ENCODE peak calls at places on chromosomes 4 and X, in eight cellular contexts. J is neural progenitor cell, X is ascending aorta, B is cardiac muscle cell, F is dorsolateral prefrontal cortex, C is astrocyte of the spinal cord, Z is IMR-90, P is heart left ventricle. Q is an unnamed sample.

GRCh38 chr4:141900841-141901240 is 264.5 kb downstream of the IL15 start:
- DNase-seq in J (no peak), X (no peak), B (no peak), F (no peak), C (no peak), Z (no peak), P (no peak), Q (no peak)

GRCh38 chrX:44596277-44596676 is 53.6 kb upstream of the FUNDC1 start:
- DNase-seq in J (no peak), X (no peak), B (no peak), F (no peak), C (no peak), Z (no peak), P (no peak), Q (no peak)

GRCh38 chrX:68763481-68763880 is 65.3 kb upstream of the EFNB1 start:
- DNase-seq in J (no peak), X (no peak), B (no peak), F (no peak), C (no peak), Z (no peak), P (no peak), Q (no peak)

GRCh38 chr4:184849184-184849583 is 23.4 kb upstream of the ACSL1 start:
- DNase-seq in J (no peak), X (no peak), B (no peak), F (no peak), C (no peak), Z (no peak), P (no peak), Q (no peak)

GRCh38 chr4:67871867-67872266 is 11.9 kb downstream of the TMPRSS11D start:
- DNase-seq in J (peak), X (no peak), B (peak), F (no peak), C (peak), Z (peak), P (no peak), Q (peak)

GRCh38 chrX:115630204-115630603 is 69.2 kb downstream of the PLS3 start:
- DNase-seq in J (no peak), X (no peak), B (no peak), F (no peak), C (no peak), Z (no peak), P (no peak), Q (no peak)

GRCh38 chrX:2315434-2315833 is 185.3 kb downstream of the DHRSX start:
- DNase-seq in J (no peak), X (no peak), B (no peak), F (no peak), C (no peak), Z (no peak), P (no peak), Q (no peak)

GRCh38 chrX:71178908-71179307 is 34.3 kb downstream of the NLGN3 start:
- DNase-seq in J (peak), X (peak), B (peak), F (no peak), C (peak), Z (peak), P (peak), Q (peak)

GRCh38 chrX:13685126-13685763 is 3.7 kb upstream of the RAB9A start:
- DNase-seq in J (no peak), X (no peak), B (no peak), F (no peak), C (no peak), Z (peak), P (no peak), Q (no peak)

GRCh38 chrX:23811135-23811781 is 28.3 kb downstream of the SAT1 start:
- DNase-seq in J (no peak), X (no peak), B (no peak), F (no peak), C (no peak), Z (no peak), P (no peak), Q (no peak)

GRCh38 chrX:120769576-120770341 is 105.9 kb downstream of the CT47B1 start:
- DNase-seq in J (peak), X (no peak), B (peak), F (no peak), C (peak), Z (peak), P (no peak), Q (peak)
- TF ChIP-seq CTCF in J (peak), X (no peak), B (peak), F (peak), C (peak), Z (peak), P (peak), Q (peak)

GRCh38 chrX:111098874-111099273 is 2.9 kb downstream of the PAK3 start:
- DNase-seq in J (peak), X (peak), B (peak), F (peak), C (peak), Z (peak), P (no peak), Q (peak)
- H3K4me3 ChIP-seq in J (peak), X (peak), B (no peak), F (peak), C (no peak), Z (no peak), P (no peak), Q (no peak)

GRCh38 chr4:52665592-52665991 is 6.5 kb upstream of the USP46 start:
- DNase-seq in J (no peak), X (no peak), B (no peak), F (no peak), C (no peak), Z (no peak), P (no peak), Q (peak)
- TF ChIP-seq CTCF in J (no peak), X (no peak), B (peak), F (no peak), C (peak), Z (peak), P (peak), Q (peak)

DNA sequence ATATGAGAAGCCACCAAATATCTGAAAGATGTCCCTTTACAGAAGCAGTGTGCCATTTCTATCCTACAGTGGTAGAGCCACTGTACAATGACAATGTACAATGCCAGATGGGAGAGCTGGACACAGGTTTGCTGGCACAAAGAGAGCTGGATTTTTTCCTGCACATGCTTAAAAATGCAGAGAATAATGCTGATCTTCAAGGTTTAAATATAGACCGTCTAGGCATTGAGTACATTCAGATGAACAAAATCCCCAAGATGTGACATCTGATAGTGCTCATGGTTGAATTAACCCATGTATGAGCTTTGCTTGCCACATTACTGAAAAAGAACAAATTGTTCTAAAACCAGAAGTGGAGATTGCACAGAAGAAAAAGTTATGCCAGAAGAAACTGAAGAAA is 11.7 kb downstream of the ADGRL3 start:
- DNase-seq in J (no peak), X (no peak), B (no peak), F (no peak), C (no peak), Z (no peak), P (no peak), Q (no peak)
- H3K4me3 ChIP-seq in J (no peak), X (no peak), B (no peak), F (no peak), C (no peak), Z (no peak), P (no peak), Q (no peak)

DNA sequence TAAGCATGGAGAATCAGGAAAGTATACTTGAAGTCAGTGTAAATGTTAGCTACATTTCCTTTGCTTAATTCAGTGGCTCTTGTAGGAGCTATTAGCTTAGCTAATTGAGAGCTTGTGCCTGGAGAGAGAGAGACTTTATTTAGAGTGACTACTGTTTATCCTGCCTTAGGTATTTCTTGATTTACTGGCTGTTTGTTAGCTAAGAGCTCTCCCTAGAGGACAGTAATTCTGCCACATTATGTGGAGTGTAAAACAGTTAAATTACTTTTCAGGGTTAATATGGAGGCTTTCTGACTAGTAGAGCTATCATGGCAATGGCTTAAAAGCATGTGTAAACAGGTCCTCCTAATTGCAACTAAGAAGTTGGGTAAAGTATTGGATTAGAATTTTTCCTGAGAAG is 306.5 kb upstream of the TECRL start:
- DNase-seq in J (no peak), X (no peak), B (no peak), F (no peak), C (no peak), Z (no peak), P (no peak), Q (no peak)
- TF ChIP-seq CTCF in J (peak), X (no peak), B (no peak), F (no peak), C (no peak), Z (no peak), P (no peak), Q (no peak)

Q was measured in fibroblast of pulmonary artery.